ENCODE peak calls at places on chromosomes 12 and 14, in nine cellular contexts. L is mesendoderm, W is mammary epithelial cell, C is A673, Z is lung, U is aorta, Y is tibial artery, E is adipocyte, A is lower lobe of right lung. K is an unnamed sample. For H3K4me1, the result is how much of the 10 kb centered on the place peaks cover.

GRCh38 chr12:103680591-103681065 is 93.6 kb downstream of the STAB2 start:
- DNase-seq in L (peak), W (no peak), E (no peak), Y (peak), A (no peak), Z (peak), C (peak), U (no peak), K (no peak)

GRCh38 chr12:54667945-54668344 is 19.8 kb upstream of the DCD start:
- DNase-seq in W (no peak), Y (no peak), L (no peak), E (no peak), U (no peak), C (no peak), A (no peak), Z (no peak), K (no peak)

GRCh38 chr12:128861226-128862016 is 8.1 kb downstream of the GLT1D1 start:
- DNase-seq in W (no peak), A (no peak), L (peak), U (no peak), E (no peak), Z (no peak), Y (no peak), C (no peak), K (no peak)

GRCh38 chr14:55329999-55330710 is 58.9 kb downstream of the FBXO34 start:
- DNase-seq in E (peak), A (no peak), C (no peak), U (no peak), Y (no peak), L (no peak), W (peak), Z (no peak), K (no peak)

GRCh38 chr14:106842687-106843086 is 1316.3 kb downstream of the TMEM121 start:
- DNase-seq in Y (no peak), U (no peak), E (no peak), C (no peak), A (no peak), L (no peak), Z (no peak), W (no peak), K (no peak)

GRCh38 chr12:6603095-6603567 is 4.0 kb downstream of the CHD4 start:
- DNase-seq in L (peak), U (peak), W (peak), E (peak), Y (peak), Z (no peak), A (no peak), C (peak), K (no peak)

GRCh38 chr12:119911147-119911546 is 34.0 kb upstream of the CIT start:
- DNase-seq in Z (no peak), W (no peak), L (no peak), C (no peak), Y (no peak), A (no peak), E (peak), U (no peak), K (no peak)

GRCh38 chr14:52780893-52781292 is 10.5 kb downstream of the GNPNAT1 start:
- DNase-seq in Y (no peak), A (no peak), U (no peak), C (no peak), L (no peak), W (no peak), E (no peak), Z (no peak), K (no peak)

GRCh38 chr14:92385561-92385960 is 62.6 kb downstream of the SLC24A4 start:
- DNase-seq in Z (no peak), W (no peak), Y (no peak), E (no peak), C (no peak), U (no peak), A (no peak), L (no peak), K (no peak)

GRCh38 chr14:103948442-103948841 is 6.1 kb upstream of the RD3L start:
- DNase-seq in U (no peak), L (no peak), A (no peak), W (no peak), Y (no peak), C (no peak), E (no peak), Z (no peak), K (no peak)

GRCh38 chr12:604956-605355 is 58.3 kb downstream of the NINJ2 start:
- DNase-seq in C (no peak), E (no peak), A (no peak), U (no peak), Z (no peak), Y (no peak), W (no peak), L (no peak), K (no peak)

GRCh38 chr12:111841236-111841749 is 735 bp upstream of the MAPKAPK5 start:
- DNase-seq in A (no peak), W (no peak), C (no peak), Z (no peak), Y (no peak), L (no peak), U (no peak), E (no peak), K (no peak)

GRCh38 chr12:111344254-111344875 is 24.5 kb downstream of the PHETA1 start:
- DNase-seq in Z (no peak), E (no peak), L (no peak), U (no peak), C (no peak), W (no peak), A (no peak), Y (no peak), K (no peak)

GRCh38 chr12:47360771-47361388 is 281.1 kb upstream of the AMIGO2 start:
- DNase-seq in Y (no peak), L (peak), U (no peak), A (no peak), C (peak), E (no peak), Z (no peak), W (no peak), K (no peak)

GRCh38 chr12:130828895-130829294 is 10.2 kb downstream of the STX2 start:
- DNase-seq in U (no peak), A (no peak), Y (no peak), L (no peak), W (no peak), Z (no peak), C (no peak), E (no peak), K (no peak)

GRCh38 chr12:89064780-89065179 is 287.5 kb downstream of the DUSP6 start:
- DNase-seq in U (no peak), W (peak), L (no peak), E (no peak), A (no peak), Z (no peak), Y (no peak), C (no peak), K (no peak)

GRCh38 chr14:22781606-22782000 is 15.1 kb downstream of the OXA1L start:
- DNase-seq in Y (no peak), W (peak), Z (no peak), L (no peak), E (peak), U (no peak), C (peak), A (no peak), K (no peak)

GRCh38 chr14:79841433-79841832 is 369.9 kb downstream of the DIO2 start:
- DNase-seq in A (no peak), U (no peak), W (no peak), Z (no peak), E (no peak), Y (no peak), C (no peak), L (no peak), K (no peak)

GRCh38 chr12:102675672-102676071 is 195.3 kb upstream of the IGF1 start:
- DNase-seq in C (no peak), E (peak), Z (no peak), L (no peak), A (no peak), U (no peak), Y (no peak), W (no peak), K (no peak)

GRCh38 chr12:132009336-132009859 is 59.7 kb downstream of the EP400 start:
- DNase-seq in Z (no peak), W (no peak), Y (no peak), L (no peak), C (no peak), A (no peak), E (no peak), U (peak), K (no peak)

GRCh38 chr12:65278576-65279386 is at the start of gene MSRB3:
- DNase-seq in A (peak), E (peak), C (peak), Y (peak), L (peak), Z (peak), U (peak), W (peak), K (no peak)

GRCh38 chr14:76882646-76883045 is 56.4 kb downstream of the LRRC74A start:
- DNase-seq in A (no peak), C (peak), E (peak), U (no peak), Z (no peak), L (no peak), W (no peak), Y (no peak), K (no peak)

DNA sequence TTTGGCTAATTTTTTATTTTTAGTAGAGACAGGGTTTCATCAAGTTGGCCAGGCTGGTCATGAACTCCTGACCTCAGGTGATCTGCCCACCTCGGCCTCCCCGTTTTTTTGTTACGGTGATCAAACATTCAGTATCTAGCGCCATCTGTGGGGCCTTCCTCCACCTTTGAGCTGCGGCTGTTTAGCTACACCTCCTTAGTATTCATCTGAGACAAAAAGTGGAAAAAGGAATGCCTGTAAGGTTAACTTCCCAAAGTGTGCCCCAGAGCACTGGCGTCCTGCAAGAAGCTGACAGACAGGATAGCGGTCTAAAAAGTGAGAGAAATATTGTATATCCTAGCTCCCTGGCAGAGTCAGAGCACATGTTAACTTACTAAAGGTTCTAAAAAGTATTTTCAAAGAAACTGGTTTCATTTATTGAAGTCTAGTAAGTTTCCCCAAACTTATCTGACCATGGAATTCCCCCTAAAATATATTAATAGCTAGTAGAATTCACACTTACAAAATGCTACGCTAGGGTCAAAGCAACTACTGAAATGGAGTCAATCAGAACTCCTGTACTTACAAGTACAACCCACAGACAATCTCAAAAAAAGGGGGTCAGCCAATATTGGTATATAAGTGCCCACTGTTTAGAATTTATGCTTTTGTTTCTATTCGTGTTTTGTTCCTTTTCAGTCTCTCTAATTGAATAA is 59.1 kb downstream of the DUSP16 start:
- DNase-seq in U (no peak), A (no peak), L (peak), Z (no peak), C (no peak), Y (no peak), E (no peak), W (no peak), K (no peak)
- H3K4me1 ChIP-seq in U (under half), A (under half), L (under half), Z (under half), C (under half), Y (under half), E (under half), W (under half), K (under half)

GRCh38 chr12:95538656-95539055 is 12.6 kb downstream of the USP44 start:
- DNase-seq in W (no peak), Z (no peak), L (peak), U (no peak), A (no peak), Y (no peak), E (no peak), C (no peak), K (no peak)
- H3K4me3 ChIP-seq in W (no peak), Z (no peak), L (no peak), U (no peak), A (no peak), Y (no peak), E (no peak), C (no peak), K (peak)

GRCh38 chr12:51321882-51322281 is 2.1 kb downstream of the BIN2 start:
- DNase-seq in L (no peak), Y (no peak), U (no peak), C (no peak), Z (no peak), A (no peak), W (no peak), E (no peak), K (no peak)

GRCh38 chr12:51323317-51323960 is 535 bp downstream of the BIN2 start:
- DNase-seq in E (no peak), U (no peak), C (no peak), Z (no peak), L (no peak), Y (no peak), A (no peak), W (no peak), K (no peak)

GRCh38 chr12:51320695-51321320 is 3.2 kb downstream of the BIN2 start:
- DNase-seq in W (no peak), A (no peak), C (peak), Y (no peak), E (peak), U (no peak), Z (no peak), L (peak), K (no peak)

GRCh38 chr12:51323966-51324895 is at the start of gene BIN2:
- DNase-seq in Y (peak), Z (peak), U (peak), E (no peak), L (no peak), A (peak), W (no peak), C (no peak), K (peak)

DNA sequence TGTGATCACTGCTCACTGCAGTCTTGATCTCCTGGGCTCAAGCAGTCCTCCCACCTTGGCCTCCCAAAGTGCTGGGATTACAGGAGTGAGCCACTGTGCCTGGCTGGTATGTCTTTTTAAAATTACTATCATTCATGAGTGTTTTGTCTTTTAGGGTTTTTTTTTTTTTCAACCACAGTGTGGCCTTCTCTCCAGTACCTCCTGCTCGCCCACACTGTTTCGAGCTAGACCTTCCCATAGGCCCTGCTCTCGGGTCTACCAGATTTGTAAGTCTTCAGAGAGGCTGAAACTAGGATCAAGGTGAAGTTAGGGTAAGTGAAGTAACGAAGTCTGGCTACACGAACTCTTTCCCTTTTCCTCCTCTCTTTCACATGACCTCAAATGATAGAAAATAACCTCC is 1.5 kb downstream of the BIN2 start:
- DNase-seq in L (no peak), A (no peak), Z (no peak), Y (no peak), U (no peak), W (no peak), C (no peak), E (no peak), K (no peak)
- H3K4me1 ChIP-seq in L (under half), A (half or more), Z (under half), Y (under half), U (under half), W (under half), C (under half), E (under half), K (under half)

DNA sequence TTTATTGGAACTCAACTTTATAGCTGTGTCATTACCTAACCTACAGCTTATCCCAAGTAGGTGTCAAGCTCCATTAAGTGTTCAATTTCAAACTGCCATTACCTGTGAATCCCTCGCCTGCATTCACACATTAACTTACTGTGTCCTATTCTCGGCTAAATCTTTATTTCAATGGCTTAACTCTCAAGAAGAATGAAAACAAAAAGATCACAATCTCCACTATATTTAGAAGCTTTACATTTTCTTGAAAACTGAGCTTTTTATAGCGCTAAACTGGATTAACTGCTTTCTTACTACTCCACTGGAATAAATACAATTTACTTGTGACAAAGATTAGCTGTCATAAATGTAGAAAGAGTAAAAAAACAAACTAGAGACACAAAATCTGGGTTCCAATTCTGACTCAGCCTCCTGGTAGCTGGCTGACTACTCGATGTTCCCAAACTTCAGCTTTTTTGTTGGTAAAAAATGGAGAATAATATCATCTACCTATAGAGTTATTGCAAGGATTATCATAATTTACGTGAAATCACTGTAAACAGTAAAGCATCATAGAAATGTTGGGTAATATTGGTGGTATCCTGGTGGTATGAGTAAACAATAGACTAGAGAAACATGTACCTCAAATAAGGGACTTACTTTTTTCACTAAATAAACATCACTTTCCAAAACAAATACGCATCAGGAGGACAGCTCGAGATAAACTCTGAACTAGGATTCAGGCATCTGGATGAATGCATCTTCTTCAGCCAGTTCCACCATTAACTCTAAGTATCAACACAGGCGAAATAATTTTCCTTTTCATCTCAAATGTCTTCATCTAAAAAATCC is 1.7 kb downstream of the RALGAPA1 start:
- DNase-seq in Y (no peak), E (peak), L (no peak), C (no peak), U (no peak), Z (no peak), W (no peak), A (no peak), K (peak)
- H3K4me3 ChIP-seq in Y (peak), E (peak), L (no peak), C (peak), U (peak), Z (no peak), W (peak), A (peak), K (peak)

DNA sequence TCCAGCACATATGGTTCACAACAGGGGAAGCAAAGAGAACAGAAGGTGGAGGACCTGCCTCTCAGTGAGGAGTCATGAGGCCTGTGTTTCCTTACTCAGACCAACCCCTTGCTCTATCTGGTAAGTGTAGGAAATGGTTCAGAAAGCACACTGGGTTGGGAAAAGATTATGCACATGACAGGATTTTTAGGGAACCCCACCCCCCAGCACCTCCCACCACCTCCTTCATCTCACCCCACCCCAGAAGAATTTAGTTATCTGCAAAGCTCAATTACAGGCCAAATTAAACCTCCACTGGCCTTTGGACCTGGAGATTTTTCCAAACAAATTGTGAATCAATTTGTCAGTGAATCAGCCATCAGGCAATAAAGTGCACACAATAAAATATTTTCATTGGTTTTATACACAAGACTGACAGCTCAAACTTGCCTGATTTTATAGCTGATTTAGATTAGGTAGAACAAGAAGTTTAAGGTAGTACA is 132.8 kb downstream of the DACT1 start:
- DNase-seq in A (no peak), Y (no peak), L (no peak), W (no peak), U (no peak), C (no peak), Z (no peak), E (no peak), K (no peak)
- H3K4me1 ChIP-seq in A (under half), Y (under half), L (under half), W (under half), U (under half), C (under half), Z (under half), E (under half), K (under half)

GRCh38 chr12:12611512-12612306 is at the start of gene CREBL2:
- DNase-seq in C (peak), A (peak), Z (peak), L (peak), Y (peak), E (peak), W (peak), U (peak), K (peak)
- H3K4me3 ChIP-seq in C (peak), A (peak), Z (peak), L (peak), Y (peak), E (peak), W (peak), U (peak), K (peak)

GRCh38 chr12:3152013-3152412 is 74.8 kb downstream of the TSPAN9 start:
- DNase-seq in C (peak), E (no peak), Y (no peak), A (no peak), L (peak), U (peak), W (no peak), Z (no peak), K (no peak)

GRCh38 chr12:3150820-3151590 is 73.8 kb downstream of the TSPAN9 start:
- DNase-seq in L (peak), W (no peak), U (peak), A (no peak), Z (no peak), C (peak), E (peak), Y (no peak), K (no peak)

GRCh38 chr12:3148366-3149000 is 71.3 kb downstream of the TSPAN9 start:
- DNase-seq in L (no peak), W (no peak), Z (no peak), A (no peak), U (peak), Y (no peak), E (no peak), C (no peak), K (no peak)

GRCh38 chr12:3150308-3150670 is 73.1 kb downstream of the TSPAN9 start:
- DNase-seq in Y (no peak), L (no peak), U (no peak), A (no peak), C (no peak), E (no peak), W (no peak), Z (no peak), K (no peak)

DNA sequence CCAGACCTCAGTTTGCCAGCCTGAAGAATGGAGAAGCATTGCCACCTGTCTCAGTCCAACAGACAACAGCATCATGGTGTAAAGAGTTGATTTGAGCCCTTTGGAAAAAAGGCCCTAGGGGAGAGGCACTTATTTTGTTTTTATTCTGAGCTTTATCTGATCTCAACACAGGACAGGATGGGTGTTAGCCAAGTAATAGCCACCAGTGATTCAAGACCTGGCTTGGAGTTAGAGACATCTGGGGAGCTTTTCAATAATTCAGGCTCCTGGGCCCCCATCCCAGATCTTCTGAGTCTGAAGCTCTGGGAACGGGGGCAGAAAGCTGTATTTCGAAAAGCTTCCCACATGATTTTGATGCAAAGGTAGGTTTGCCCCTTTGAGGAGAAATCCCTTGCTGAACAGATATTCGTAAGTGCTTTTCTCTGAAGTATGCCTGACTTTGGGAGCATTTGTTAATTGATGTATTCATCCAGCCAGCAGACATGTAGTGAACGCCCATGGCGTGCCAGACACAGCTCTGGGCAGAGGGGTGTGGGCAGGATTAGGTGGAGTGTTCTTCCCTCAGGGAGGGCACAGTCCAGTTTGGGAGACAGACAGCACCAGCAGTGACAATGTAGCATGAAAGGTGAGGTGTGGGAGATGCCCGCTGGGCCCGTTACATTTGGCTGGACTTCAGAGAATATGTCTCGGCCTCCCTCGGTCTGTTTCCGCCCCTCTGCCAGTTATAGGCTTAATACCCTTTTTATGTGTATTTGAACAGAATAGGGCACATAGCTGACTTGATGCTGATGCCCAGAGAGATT is 72.5 kb downstream of the TSPAN9 start:
- DNase-seq in E (no peak), C (no peak), A (no peak), L (no peak), Y (no peak), U (peak), W (no peak), Z (no peak), K (no peak)
- H3K4me1 ChIP-seq in E (under half), C (under half), A (half or more), L (under half), Y (under half), U (under half), W (under half), Z (under half), K (under half)

K was measured in Karpas-422.